ENCODE peak calls at places on chromosomes 3 and 15, in six cellular contexts. R is cardiac muscle cell; V is activated naive CD8-positive, alpha-beta T cell treated with anti-CD3 and anti-CD28 coated beads, Interleukin-2, amount 50 U/mL, for 24 hours; L is stimulated activated CD8-positive, alpha-beta memory T cell treated with anti-CD3 and anti-CD28 coated beads, Interleukin-15, amount 100 ng/mL, for 24 hours; Q is endodermal cell; P is GM04504. A is an unnamed sample.

GRCh38 chr3:183357564-183358079 is 70.8 kb downstream of the MCF2L2 start:
- DNase-seq in R (no peak), V (no peak), L (no peak), Q (no peak), P (no peak), A (no peak)

GRCh38 chr3:57518276-57518914 is 25.7 kb downstream of the DNAH12 start:
- DNase-seq in R (no peak), V (no peak), L (no peak), Q (no peak), P (no peak), A (no peak)

GRCh38 chr3:8524249-8524648 is 22.6 kb downstream of the LMCD1 start:
- DNase-seq in R (no peak), V (no peak), L (no peak), Q (no peak), P (no peak), A (no peak)

GRCh38 chr3:46700772-46701171 is 420 bp upstream of the TMIE start:
- DNase-seq in R (no peak), V (no peak), L (no peak), Q (no peak), P (no peak), A (peak; percentile 26)

GRCh38 chr3:80190051-80190450 is 422.3 kb upstream of the ROBO1 start:
- DNase-seq in R (no peak), V (no peak), L (no peak), Q (no peak), P (no peak), A (peak; percentile 63)

GRCh38 chr3:124053871-124054270 is 61.9 kb upstream of the ROPN1 start:
- DNase-seq in R (no peak), V (no peak), L (no peak), Q (peak; percentile 20), P (no peak), A (no peak)

GRCh38 chr3:63824309-63824708 is 5.2 kb downstream of the C3orf49 start:
- DNase-seq in R (no peak), V (no peak), L (no peak), Q (no peak), P (no peak), A (no peak)

GRCh38 chr15:63513271-63513670 is 8.9 kb downstream of the USP3 start:
- DNase-seq in R (no peak), V (no peak), L (no peak), Q (no peak), P (no peak), A (no peak)

GRCh38 chr3:14884665-14885064 is 62.7 kb upstream of the NR2C2 start:
- DNase-seq in R (no peak), V (no peak), L (no peak), Q (no peak), P (no peak), A (no peak)

GRCh38 chr15:67920524-67921240 is 80.8 kb upstream of the RNU6-1 start:
- DNase-seq in R (no peak), V (no peak), L (no peak), Q (no peak), P (no peak), A (no peak)

GRCh38 chr3:196175717-196176116 is 35.5 kb downstream of the ZDHHC19 start:
- DNase-seq in R (no peak), V (no peak), L (no peak), Q (no peak), P (no peak), A (no peak)

GRCh38 chr15:51750942-51751686 is at the start of gene TMOD2:
- DNase-seq in R (peak; percentile 63), V (peak; percentile 64), L (peak; percentile 29), Q (peak; percentile 83), P (no peak), A (peak; percentile 24)

A was measured in ACHN.